ENCODE peak calls at places on chromosome 2, in nine cellular contexts. A, T, P, N, K, R, F, V and E are unnamed samples.

GRCh38 chr2:234611209-234611608 is 114.3 kb upstream of the ARL4C start:
- DNase-seq in K (no peak), T (no peak), N (no peak), R (no peak), A (no peak), F (no peak), P (no peak), V (no peak), E (no peak)

GRCh38 chr2:64692401-64692800 is 38.7 kb upstream of the SERTAD2 start:
- DNase-seq in F (no peak), V (no peak), N (peak), P (no peak), K (no peak), R (peak), A (no peak), T (no peak), E (no peak)

GRCh38 chr2:120293123-120293990 is 40.7 kb downstream of the RALB start:
- DNase-seq in R (no peak), K (no peak), F (no peak), A (no peak), V (no peak), P (no peak), N (no peak), T (no peak), E (no peak)

GRCh38 chr2:118151831-118152230 is 63.6 kb downstream of the INSIG2 start:
- DNase-seq in K (no peak), N (no peak), T (no peak), P (no peak), F (no peak), R (no peak), A (no peak), V (no peak), E (no peak)

GRCh38 chr2:144479138-144479537 is 40.8 kb downstream of the ZEB2 start:
- DNase-seq in R (no peak), V (no peak), A (no peak), T (no peak), N (peak), F (no peak), P (no peak), K (no peak), E (no peak)

GRCh38 chr2:126889071-126889470 is 9.6 kb upstream of the TEX51 start:
- DNase-seq in A (no peak), P (no peak), R (no peak), T (no peak), K (no peak), F (no peak), N (no peak), V (peak), E (no peak)

GRCh38 chr2:11898576-11898975 is 152.1 kb downstream of the LPIN1 start:
- DNase-seq in V (no peak), A (no peak), F (no peak), P (no peak), T (no peak), K (no peak), R (no peak), N (no peak), E (no peak)

GRCh38 chr2:173555833-173556232 is 201.2 kb downstream of the CDCA7 start:
- DNase-seq in K (no peak), N (no peak), T (no peak), A (no peak), P (peak), V (no peak), R (peak), F (no peak), E (peak)

GRCh38 chr2:12818416-12819097 is 101.8 kb downstream of the TRIB2 start:
- DNase-seq in P (no peak), V (no peak), A (no peak), R (no peak), T (no peak), F (no peak), K (no peak), N (no peak), E (no peak)

GRCh38 chr2:84631047-84631446 is 114.7 kb downstream of the DNAH6 start:
- DNase-seq in T (no peak), P (peak), V (no peak), R (peak), K (no peak), A (no peak), N (peak), F (no peak), E (peak)

GRCh38 chr2:183091954-183092345 is 13.4 kb downstream of the DUSP19 start:
- DNase-seq in F (no peak), K (no peak), N (no peak), A (no peak), P (no peak), V (no peak), T (no peak), R (no peak), E (no peak)

GRCh38 chr2:231050018-231050901 is 6.4 kb upstream of the PSMD1 start:
- DNase-seq in N (no peak), F (no peak), P (no peak), K (no peak), A (no peak), T (no peak), V (no peak), R (no peak), E (no peak)

GRCh38 chr2:46390901-46391395 is 88.4 kb upstream of the TMEM247 start:
- DNase-seq in T (no peak), V (no peak), P (no peak), K (no peak), R (no peak), A (no peak), F (no peak), N (no peak), E (no peak)

GRCh38 chr2:167431949-167432348 is 543.7 kb downstream of the XIRP2 start:
- DNase-seq in P (no peak), A (no peak), R (no peak), V (no peak), F (no peak), K (no peak), T (no peak), N (no peak), E (no peak)

GRCh38 chr2:29573602-29574001 is 347.8 kb downstream of the ALK start:
- DNase-seq in K (no peak), V (no peak), A (no peak), R (no peak), T (no peak), F (no peak), N (no peak), P (no peak), E (no peak)

GRCh38 chr2:85887566-85888019 is 1.2 kb downstream of the ST3GAL5 start:
- DNase-seq in P (peak), A (peak), K (peak), V (peak), T (peak), F (peak), N (peak), R (no peak), E (no peak)

GRCh38 chr2:80573950-80574349 is 269.4 kb upstream of the LRRTM1 start:
- DNase-seq in R (no peak), K (no peak), V (no peak), A (no peak), N (no peak), F (no peak), T (no peak), P (no peak), E (no peak)

GRCh38 chr2:123769001-123769400 is 256.1 kb upstream of the CNTNAP5 start:
- DNase-seq in N (no peak), A (no peak), K (no peak), T (no peak), V (no peak), P (no peak), R (no peak), F (no peak), E (no peak)

GRCh38 chr2:27885656-27886055 is 4.5 kb downstream of the RBKS start:
- DNase-seq in V (no peak), K (no peak), F (no peak), A (no peak), N (no peak), R (no peak), T (no peak), P (no peak), E (no peak)

GRCh38 chr2:207674266-207674774 is 37.1 kb upstream of the CCNYL1 start:
- DNase-seq in N (no peak), A (no peak), K (no peak), T (no peak), V (no peak), P (no peak), R (no peak), F (no peak), E (no peak)

GRCh38 chr2:207285451-207285771 is 119.7 kb upstream of the KLF7 start:
- DNase-seq in A (no peak), V (no peak), N (no peak), K (no peak), T (no peak), P (no peak), F (no peak), R (no peak), E (no peak)

GRCh38 chr2:34012728-34013302 is 413.7 kb upstream of the FAM98A start:
- DNase-seq in A (no peak), R (peak), N (no peak), P (no peak), T (no peak), K (peak), F (peak), V (no peak), E (no peak)

GRCh38 chr2:158743899-158744298 is 51.2 kb upstream of the DAPL1 start:
- DNase-seq in P (no peak), F (no peak), A (no peak), N (no peak), T (no peak), V (no peak), K (no peak), R (no peak), E (no peak)

GRCh38 chr2:46939596-46940359 is 24.2 kb upstream of the MCFD2 start:
- DNase-seq in V (no peak), F (no peak), N (no peak), R (peak), T (no peak), A (no peak), P (no peak), K (no peak), E (no peak)

GRCh38 chr2:224333631-224334030 is 68.3 kb downstream of the FAM124B start:
- DNase-seq in P (no peak), V (no peak), R (no peak), T (no peak), A (no peak), N (peak), F (no peak), K (no peak), E (no peak)

GRCh38 chr2:225122582-225123486 is 80.6 kb upstream of the DOCK10 start:
- DNase-seq in T (no peak), K (no peak), A (no peak), F (no peak), P (peak), R (peak), V (no peak), N (no peak), E (peak)

GRCh38 chr2:174939046-174939445 is 66.1 kb downstream of the CHN1 start:
- DNase-seq in K (no peak), R (peak), P (no peak), V (no peak), A (no peak), T (no peak), N (peak), F (no peak), E (no peak)

GRCh38 chr2:75896779-75897366 is 186.2 kb upstream of the GCFC2 start:
- DNase-seq in V (no peak), R (no peak), A (no peak), F (no peak), P (peak), K (no peak), T (no peak), N (no peak), E (peak)